ENCODE peak calls at places on chromosomes 1 and 21, in four cellular contexts. R is HCT116, K is Karpas-422, F is OCI-LY7. H is an unnamed sample. For H3K9me2, the result is how much of the 10 kb centered on the place peaks cover.

GRCh38 chr1:106278706-106279105 is 777.8 kb upstream of the PRMT6 start:
- DNase-seq in R (no peak), K (no peak), F (no peak), H (no peak)

GRCh38 chr1:236975461-236975860 is 28.8 kb downstream of the MT1HL1 start:
- DNase-seq in R (no peak), F (no peak), K (no peak), H (no peak)

GRCh38 chr1:48115835-48116234 is 106.7 kb upstream of the SLC5A9 start:
- DNase-seq in K (no peak), F (no peak), R (no peak), H (no peak)

GRCh38 chr1:47371016-47371517 is 37.5 kb downstream of the CMPK1 start:
- DNase-seq in F (no peak), K (no peak), R (no peak), H (no peak)

GRCh38 chr1:174769961-174770549 is 229.7 kb upstream of the CACYBP start:
- DNase-seq in K (peak), F (peak), R (peak), H (peak)

GRCh38 chr1:116453481-116453880 is 80.4 kb downstream of the ATP1A1 start:
- DNase-seq in F (no peak), K (no peak), R (no peak), H (peak)

GRCh38 chr1:36088577-36089392 is at the start of gene ADPRS:
- DNase-seq in K (peak), R (peak), F (peak), H (peak)

GRCh38 chr1:8283058-8283884 is 34.6 kb upstream of the SLC45A1 start:
- DNase-seq in F (peak), R (no peak), K (peak), H (no peak)

GRCh38 chr1:200668514-200669313 is 993 bp downstream of the DDX59 start:
- DNase-seq in R (no peak), K (peak), F (no peak), H (no peak)

GRCh38 chr21:39818557-39818956 is 48.7 kb upstream of the PCP4 start:
- DNase-seq in R (no peak), F (peak), K (peak), H (no peak)

GRCh38 chr1:218878369-218878768 is 295.3 kb upstream of the LYPLAL1 start:
- DNase-seq in F (no peak), R (no peak), K (no peak), H (no peak)

GRCh38 chr1:187691439-187691838 is 862.7 kb downstream of the PLA2G4A start:
- DNase-seq in K (no peak), F (no peak), R (peak), H (no peak)

GRCh38 chr21:28436286-28436932 is 556.3 kb downstream of the LTN1 start:
- DNase-seq in F (no peak), R (no peak), K (no peak), H (no peak)

GRCh38 chr1:179310271-179310670 is 16.7 kb downstream of the SOAT1 start:
- DNase-seq in F (no peak), R (no peak), K (no peak), H (no peak)

GRCh38 chr1:71521655-71522264 is 440.9 kb upstream of the ZRANB2 start:
- DNase-seq in R (no peak), K (peak), F (peak), H (no peak)

GRCh38 chr1:160112370-160112769 is 3.2 kb upstream of the ATP1A2 start:
- DNase-seq in F (no peak), R (no peak), K (no peak), H (no peak)

DNA sequence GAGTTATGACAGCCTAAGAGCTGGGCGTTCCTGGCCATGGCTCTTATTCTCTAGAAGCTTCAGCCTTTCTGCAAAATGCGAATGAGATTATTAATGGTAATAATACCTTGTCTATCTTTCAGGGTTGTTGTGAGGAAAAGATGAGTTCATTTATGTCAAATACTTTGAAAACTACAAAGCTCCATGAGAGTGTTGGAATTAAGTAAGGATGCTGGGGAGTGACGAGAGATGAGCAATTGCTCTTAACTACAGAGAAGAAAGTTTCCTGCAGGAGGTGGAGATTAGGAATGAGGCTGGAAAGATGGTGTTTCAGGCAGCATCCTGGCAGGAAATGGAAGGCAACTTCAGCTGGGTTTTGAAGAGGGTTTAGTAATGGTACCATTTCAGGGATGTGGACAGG is 124.2 kb downstream of the CACNA1E start:
- DNase-seq in K (no peak), R (no peak), F (no peak), H (no peak)
- H3K9me2 ChIP-seq in K (under half), R (under half), F (under half), H (under half)

DNA sequence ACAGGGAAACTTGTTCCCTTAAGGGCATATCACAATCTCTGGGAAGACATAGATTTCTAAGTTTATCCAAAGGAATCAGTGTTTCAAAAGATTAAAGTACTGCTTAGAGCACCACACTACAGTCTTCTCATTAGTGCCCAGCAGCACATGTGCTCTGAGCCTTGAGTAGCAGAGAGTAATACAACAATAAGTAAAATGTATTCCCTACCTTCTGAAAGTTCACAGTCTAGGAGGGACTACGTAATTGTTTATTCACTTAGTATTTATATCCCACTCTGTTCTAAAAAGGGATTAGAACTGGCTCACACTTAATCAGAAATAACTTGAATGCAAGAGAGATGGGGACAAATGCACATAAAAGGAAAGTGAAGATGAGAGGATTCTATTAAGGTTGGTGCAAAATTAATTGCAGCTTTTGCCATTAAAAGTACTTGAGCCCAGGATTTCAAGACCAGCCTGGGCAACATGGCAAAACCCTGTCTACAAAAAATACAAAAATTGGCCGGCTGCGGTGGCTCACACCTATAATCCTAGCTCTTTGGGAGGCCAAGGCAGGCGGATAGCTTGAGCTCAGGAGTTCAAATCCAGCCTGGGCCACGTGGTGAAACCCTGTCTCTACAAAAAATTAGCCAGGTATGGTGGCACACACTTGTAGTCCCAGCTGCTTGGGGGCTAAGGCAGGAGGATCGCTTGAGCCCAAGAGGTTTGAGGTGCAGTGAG is 9.0 kb downstream of the SYNC start:
- DNase-seq in K (no peak), R (no peak), F (no peak), H (no peak)
- H3K9me2 ChIP-seq in K (under half), R (under half), F (under half), H (under half)

DNA sequence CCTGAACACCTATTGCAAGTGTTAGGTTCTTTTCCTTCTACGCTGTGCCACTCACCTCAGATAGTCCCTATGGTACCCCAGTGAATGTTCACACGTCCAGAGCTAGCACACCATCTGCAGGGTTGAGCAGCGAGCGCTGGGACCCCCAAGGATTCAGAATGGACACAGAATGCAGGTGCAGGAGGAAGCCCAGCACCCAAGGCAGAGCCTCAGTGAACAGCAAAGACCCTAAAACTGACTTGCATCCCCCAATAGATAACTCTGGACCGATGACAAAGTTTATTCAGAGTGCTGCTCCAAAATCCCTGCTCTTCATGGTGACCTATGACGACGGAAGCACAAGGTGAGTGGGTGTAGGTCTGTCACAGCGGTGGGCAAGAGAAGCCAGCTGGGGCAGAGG is 15.1 kb upstream of the MX2 start:
- DNase-seq in K (no peak), R (no peak), F (no peak), H (no peak)
- H3K9me2 ChIP-seq in K (under half), R (under half), F (under half), H (under half)

DNA sequence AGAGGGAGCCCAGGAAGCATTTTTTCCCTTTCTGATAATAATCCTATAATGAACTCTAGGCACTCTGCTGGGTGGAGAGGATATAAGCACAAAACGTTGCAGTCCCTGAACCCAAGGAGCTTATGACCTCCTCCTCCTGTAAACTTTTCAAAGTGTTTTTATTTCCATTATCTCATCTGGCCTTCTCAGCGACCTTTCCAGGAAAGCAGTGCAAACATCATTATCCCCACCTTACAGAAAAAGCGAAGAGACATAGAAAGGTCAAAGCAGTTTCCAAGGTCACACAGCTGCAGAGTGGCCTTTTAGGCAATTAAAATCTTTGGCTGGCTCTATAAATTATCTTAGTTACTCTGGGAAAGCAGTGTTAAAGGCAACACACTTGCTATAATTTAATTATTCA is 63.8 kb downstream of the OLFML3 start:
- DNase-seq in K (no peak), R (no peak), F (no peak), H (no peak)
- H3K9me2 ChIP-seq in K (under half), R (under half), F (under half), H (under half)

H was measured in PC-9.